ENCODE peak calls at places on chromosomes 7 and 10, in seven cellular contexts. H, S, I, X, F, Z and L are unnamed samples.

GRCh38 chr10:11097686-11098085 is 80.0 kb downstream of the CELF2 start:
- DNase-seq in H (no peak), S (no peak), I (no peak), X (no peak), F (no peak), Z (no peak), L (no peak)

GRCh38 chr7:51950811-51951210 is 634.2 kb upstream of the COBL start:
- DNase-seq in H (no peak), S (no peak), I (no peak), X (no peak), F (no peak), Z (peak), L (no peak)

GRCh38 chr10:99945286-99945685 is 64.5 kb downstream of the DNMBP start:
- DNase-seq in H (peak), S (no peak), I (no peak), X (no peak), F (peak), Z (peak), L (no peak)

GRCh38 chr10:26593896-26594295 is 103.6 kb upstream of the PDSS1 start:
- DNase-seq in H (no peak), S (no peak), I (no peak), X (no peak), F (no peak), Z (no peak), L (no peak)

GRCh38 chr7:133887459-133887858 is 239.7 kb upstream of the LRGUK start:
- DNase-seq in H (no peak), S (no peak), I (no peak), X (no peak), F (no peak), Z (peak), L (no peak)

GRCh38 chr7:118280319-118281012 is 56.0 kb downstream of the ANKRD7 start:
- DNase-seq in H (no peak), S (no peak), I (no peak), X (no peak), F (no peak), Z (no peak), L (no peak)

GRCh38 chr7:138842111-138842510 is 44.1 kb upstream of the ATP6V0A4 start:
- DNase-seq in H (no peak), S (no peak), I (no peak), X (no peak), F (peak), Z (peak), L (no peak)

GRCh38 chr7:69967152-69967591 is 368.9 kb downstream of the AUTS2 start:
- DNase-seq in H (no peak), S (no peak), I (no peak), X (no peak), F (peak), Z (no peak), L (no peak)

GRCh38 chr7:65404020-65404419 is 30.4 kb downstream of the ZNF92 start:
- DNase-seq in H (no peak), S (no peak), I (no peak), X (no peak), F (no peak), Z (no peak), L (no peak)

GRCh38 chr7:121406866-121407439 is 10.8 kb upstream of the FAM3C start:
- DNase-seq in H (no peak), S (no peak), I (no peak), X (no peak), F (no peak), Z (no peak), L (no peak)

GRCh38 chr7:57348646-57349269 is 101.2 kb upstream of the ZNF716 start:
- DNase-seq in H (no peak), S (no peak), I (no peak), X (no peak), F (no peak), Z (no peak), L (no peak)